ENCODE peak calls at places on chromosomes 12 and 14, in five cellular contexts. D is iris pigment epithelial cell; L is CD8-positive, alpha-beta memory T cell; T is stimulated activated CD4-positive, alpha-beta T cell treated with anti-CD3 and anti-CD28 coated beads, Interleukin-12 subunit alpha, Interleukin-12 subunit beta, amount 100 ng/mL, for 24 hours; I is effector CD4-positive, alpha-beta T cell. Z is an unnamed sample.
A peak's percentile ranks its signal among the peaks of the same experiment; 100 is the strongest.

GRCh38 chr12:131217024-131217586 is 263.4 kb downstream of the ADGRD1 start:
- DNase-seq in T (no peak), D (no peak), I (no peak), L (no peak), Z (no peak)

GRCh38 chr12:14283489-14284144 is 81.9 kb upstream of the ATF7IP start:
- DNase-seq in L (no peak), T (no peak), D (no peak), I (no peak), Z (no peak)

GRCh38 chr12:71552728-71553501 is 110.7 kb downstream of the ZFC3H1 start:
- DNase-seq in I (no peak), L (no peak), D (no peak), T (no peak), Z (no peak)

GRCh38 chr14:72928872-72929271 is 2.6 kb downstream of the DCAF4 start:
- DNase-seq in L (no peak), I (no peak), D (no peak), T (no peak), Z (no peak)

GRCh38 chr12:124504273-124505000 is 63.0 kb downstream of the NCOR2 start:
- DNase-seq in L (no peak), D (no peak), T (no peak), I (no peak), Z (no peak)

GRCh38 chr12:89695100-89695499 is 13.5 kb downstream of the ATP2B1 start:
- DNase-seq in T (no peak), I (no peak), D (peak; percentile 78), L (no peak), Z (no peak)

GRCh38 chr12:20314325-20314724 is 54.0 kb upstream of the PDE3A start:
- DNase-seq in I (no peak), D (peak; percentile 39), L (no peak), T (no peak), Z (no peak)

GRCh38 chr12:25972783-25973182 is 14.3 kb downstream of the RASSF8 start:
- DNase-seq in L (no peak), D (peak; percentile 83), I (no peak), T (no peak), Z (no peak)